ENCODE peak calls at places on chromosomes 7 and 10, in five cellular contexts. B is cardiac fibroblast, V is ELF-1, J is sigmoid colon, X is foreskin fibroblast. G is an unnamed sample.

GRCh38 chr7:117324940-117325339 is 2.1 kb upstream of the WNT2 start:
- DNase-seq in B (no peak), V (no peak), J (no peak), X (no peak), G (no peak)

GRCh38 chr7:137579913-137580640 is 236.5 kb upstream of the PTN start:
- DNase-seq in B (peak), V (no peak), J (no peak), X (peak), G (peak)

GRCh38 chr7:41879113-41879385 is 176.2 kb upstream of the INHBA start:
- DNase-seq in B (no peak), V (no peak), J (no peak), X (no peak), G (no peak)

GRCh38 chr7:26199301-26200112 is 1.0 kb downstream of the HNRNPA2B1 start:
- DNase-seq in B (peak), V (no peak), J (peak), X (no peak), G (peak)

GRCh38 chr7:116782177-116782711 is 80.1 kb upstream of the CAPZA2 start:
- DNase-seq in B (peak), V (peak), J (no peak), X (peak), G (no peak)

GRCh38 chr10:71743866-71744265 is 24.3 kb upstream of the C10orf105 start:
- DNase-seq in B (no peak), V (no peak), J (no peak), X (no peak), G (no peak)

GRCh38 chr7:97479740-97480290 is 252.1 kb upstream of the TAC1 start:
- DNase-seq in B (no peak), V (peak), J (no peak), X (no peak), G (no peak)

GRCh38 chr7:91496251-91496820 is 232.1 kb downstream of the FZD1 start:
- DNase-seq in B (no peak), V (no peak), J (no peak), X (no peak), G (no peak)

GRCh38 chr7:78704504-78704903 is 749.0 kb downstream of the MAGI2 start:
- DNase-seq in B (no peak), V (no peak), J (no peak), X (no peak), G (no peak)

GRCh38 chr10:70991140-70992124 is 103.1 kb upstream of the PCBD1 start:
- DNase-seq in B (no peak), V (no peak), J (no peak), X (no peak), G (no peak)